ENCODE peak calls at places on chromosomes 3 and 15, in five cellular contexts. One of them, this sample, is unnamed.

GRCh38 chr15:66294932-66295235 is 1.5 kb downstream of the DIS3L start:
- DNase-seq in GM12891: no peak
- DNase-seq in HepG2: no peak
- DNase-seq in H1: no peak
- DNase-seq in K562: peak; percentile 15
- DNase-seq in this sample: no peak

GRCh38 chr3:184230081-184230602 is 757 bp downstream of the VWA5B2 start:
- DNase-seq in GM12891: no peak
- DNase-seq in H1: peak; percentile 58
- DNase-seq in HepG2: peak; percentile 20
- DNase-seq in K562: peak; percentile 49
- DNase-seq in this sample: no peak

GRCh38 chr3:7568526-7569184 is 707.7 kb downstream of the GRM7 start:
- DNase-seq in GM12891: no peak
- DNase-seq in H1: no peak
- DNase-seq in HepG2: no peak
- DNase-seq in K562: no peak
- DNase-seq in this sample: no peak

GRCh38 chr3:190064112-190064511 is 56.6 kb downstream of the P3H2 start:
- DNase-seq in K562: no peak
- DNase-seq in H1: no peak
- DNase-seq in HepG2: no peak
- DNase-seq in GM12891: no peak
- DNase-seq in this sample: no peak

GRCh38 chr3:71859128-71859519 is 74.2 kb upstream of the PROK2 start:
- DNase-seq in GM12891: no peak
- DNase-seq in H1: no peak
- DNase-seq in HepG2: peak; percentile 16
- DNase-seq in K562: peak; percentile 10
- DNase-seq in this sample: no peak

GRCh38 chr3:33980252-33980651 is 181.8 kb downstream of the PDCD6IP start:
- DNase-seq in K562: peak; percentile 20
- DNase-seq in H1: no peak
- DNase-seq in GM12891: no peak
- DNase-seq in HepG2: peak; percentile 66
- DNase-seq in this sample: no peak

GRCh38 chr3:144810150-144810549 is 838.5 kb downstream of the DIPK2A start:
- DNase-seq in H1: no peak
- DNase-seq in HepG2: no peak
- DNase-seq in GM12891: no peak
- DNase-seq in K562: no peak
- DNase-seq in this sample: no peak

GRCh38 chr15:77568960-77569646 is 63.6 kb downstream of the LINGO1 start:
- DNase-seq in GM12891: no peak
- DNase-seq in HepG2: peak; percentile 71
- DNase-seq in H1: no peak
- DNase-seq in K562: peak; percentile 46
- DNase-seq in this sample: no peak

GRCh38 chr3:9946112-9947024 is 5.8 kb downstream of the PRRT3 start:
- DNase-seq in K562: no peak
- DNase-seq in HepG2: peak; percentile 74
- DNase-seq in GM12891: no peak
- DNase-seq in H1: peak; percentile 89
- DNase-seq in this sample: no peak

GRCh38 chr15:38558714-38559059 is 5.9 kb downstream of the RASGRP1 start:
- DNase-seq in K562: no peak
- DNase-seq in HepG2: no peak
- DNase-seq in H1: no peak
- DNase-seq in GM12891: no peak
- DNase-seq in this sample: no peak

GRCh38 chr15:55256281-55257013 is 33.2 kb downstream of the RAB27A start:
- DNase-seq in K562: no peak
- DNase-seq in H1: no peak
- DNase-seq in GM12891: no peak
- DNase-seq in HepG2: peak; percentile 5
- DNase-seq in this sample: no peak

GRCh38 chr3:16378920-16379319 is 113.9 kb downstream of the OXNAD1 start:
- DNase-seq in GM12891: no peak
- DNase-seq in K562: no peak
- DNase-seq in H1: no peak
- DNase-seq in HepG2: no peak
- DNase-seq in this sample: no peak

GRCh38 chr3:125461896-125462295 is 58.1 kb downstream of the SNX4 start:
- DNase-seq in GM12891: no peak
- DNase-seq in H1: no peak
- DNase-seq in K562: no peak
- DNase-seq in HepG2: no peak
- DNase-seq in this sample: no peak

GRCh38 chr3:173913397-173913796 is 515.9 kb downstream of the NLGN1 start:
- DNase-seq in GM12891: no peak
- DNase-seq in H1: no peak
- DNase-seq in K562: peak; percentile 3
- DNase-seq in HepG2: no peak
- DNase-seq in this sample: no peak

GRCh38 chr3:58058654-58059263 is 50.5 kb downstream of the FLNB start:
- DNase-seq in K562: no peak
- DNase-seq in HepG2: no peak
- DNase-seq in H1: no peak
- DNase-seq in GM12891: no peak
- DNase-seq in this sample: no peak

GRCh38 chr3:105448338-105448982 is 81.8 kb downstream of the ALCAM start:
- DNase-seq in H1: no peak
- DNase-seq in HepG2: no peak
- DNase-seq in GM12891: no peak
- DNase-seq in K562: no peak
- DNase-seq in this sample: no peak

GRCh38 chr3:56858331-56858730 is 56.6 kb upstream of the ARHGEF3 start:
- DNase-seq in GM12891: no peak
- DNase-seq in HepG2: peak; percentile 25
- DNase-seq in H1: no peak
- DNase-seq in K562: no peak
- DNase-seq in this sample: no peak

GRCh38 chr3:123344941-123345594 is 103.8 kb downstream of the ADCY5 start:
- DNase-seq in K562: no peak
- DNase-seq in HepG2: no peak
- DNase-seq in GM12891: no peak
- DNase-seq in H1: no peak
- DNase-seq in this sample: no peak

GRCh38 chr15:40767838-40768491 is 1.8 kb upstream of the C15orf62 start:
- DNase-seq in K562: no peak
- DNase-seq in H1: no peak
- DNase-seq in HepG2: no peak
- DNase-seq in GM12891: no peak
- DNase-seq in this sample: no peak

GRCh38 chr15:90221251-90221900 is 12.4 kb downstream of the CIB1 start:
- DNase-seq in GM12891: peak; percentile 74
- DNase-seq in H1: peak; percentile 83
- DNase-seq in HepG2: peak; percentile 67
- DNase-seq in K562: peak; percentile 68
- DNase-seq in this sample: peak; percentile 58

GRCh38 chr15:90223441-90224165 is 10.1 kb downstream of the CIB1 start:
- DNase-seq in GM12891: no peak
- DNase-seq in HepG2: no peak
- DNase-seq in K562: no peak
- DNase-seq in H1: no peak
- DNase-seq in this sample: no peak

GRCh38 chr15:90222538-90222937 is 11.2 kb downstream of the CIB1 start:
- DNase-seq in K562: no peak
- DNase-seq in H1: no peak
- DNase-seq in HepG2: no peak
- DNase-seq in GM12891: no peak
- DNase-seq in this sample: no peak

GRCh38 chr15:90217671-90218394 is 15.9 kb downstream of the CIB1 start:
- DNase-seq in K562: no peak
- DNase-seq in H1: no peak
- DNase-seq in GM12891: no peak
- DNase-seq in HepG2: no peak
- DNase-seq in this sample: no peak

GRCh38 chr15:90219421-90220141 is 14.2 kb downstream of the CIB1 start:
- DNase-seq in H1: peak; percentile 88
- DNase-seq in GM12891: peak; percentile 68
- DNase-seq in HepG2: no peak
- DNase-seq in K562: peak; percentile 82
- DNase-seq in this sample: peak; percentile 73
- TF ChIP-seq TAF1 in H1: no peak
- TF ChIP-seq TAF1 in GM12891: no peak
- TF ChIP-seq TAF1 in HepG2: no peak
- TF ChIP-seq TAF1 in K562: no peak
- TF ChIP-seq TAF1 in this sample: no peak

GRCh38 chr3:166190360-166190759 is 353.1 kb upstream of the BCHE start:
- DNase-seq in HepG2: no peak
- DNase-seq in K562: no peak
- DNase-seq in H1: no peak
- DNase-seq in GM12891: no peak
- DNase-seq in this sample: no peak
- TF ChIP-seq TAF1 in HepG2: no peak
- TF ChIP-seq TAF1 in K562: no peak
- TF ChIP-seq TAF1 in H1: no peak
- TF ChIP-seq TAF1 in GM12891: no peak
- TF ChIP-seq TAF1 in this sample: no peak

GRCh38 chr3:66748175-66748876 is 247.5 kb upstream of the LRIG1 start:
- DNase-seq in GM12891: no peak
- DNase-seq in K562: no peak
- DNase-seq in HepG2: no peak
- DNase-seq in H1: no peak
- DNase-seq in this sample: no peak

GRCh38 chr3:66744986-66745385 is 244.2 kb upstream of the LRIG1 start:
- DNase-seq in H1: no peak
- DNase-seq in HepG2: no peak
- DNase-seq in GM12891: no peak
- DNase-seq in K562: no peak
- DNase-seq in this sample: no peak

GRCh38 chr3:66747251-66747650 is 246.4 kb upstream of the LRIG1 start:
- DNase-seq in GM12891: no peak
- DNase-seq in K562: no peak
- DNase-seq in HepG2: no peak
- DNase-seq in H1: no peak
- DNase-seq in this sample: no peak

GRCh38 chr3:66744521-66744920 is 243.7 kb upstream of the LRIG1 start:
- DNase-seq in HepG2: no peak
- DNase-seq in GM12891: no peak
- DNase-seq in H1: no peak
- DNase-seq in K562: no peak
- DNase-seq in this sample: no peak

DNA sequence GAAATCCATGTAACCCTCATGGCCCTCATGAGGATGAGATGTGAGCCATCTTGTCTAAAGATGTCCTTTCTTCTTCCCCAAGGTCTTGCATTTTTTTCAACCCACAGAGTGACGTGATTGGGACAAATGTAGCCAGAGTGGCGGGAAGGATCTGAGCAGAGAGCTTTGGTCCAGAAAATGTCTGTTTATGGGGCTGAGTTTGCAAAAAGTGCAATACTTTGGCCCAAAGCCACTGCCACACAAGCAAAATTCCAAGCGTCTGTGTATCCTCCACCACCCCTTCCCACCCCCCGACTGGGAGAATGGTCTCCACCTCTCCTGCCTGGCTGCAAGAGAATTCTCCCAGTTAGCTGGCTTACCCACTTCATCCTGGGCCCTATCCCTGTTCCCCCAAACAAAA is 246.9 kb upstream of the LRIG1 start:
- DNase-seq in K562: no peak
- DNase-seq in H1: no peak
- DNase-seq in GM12891: no peak
- DNase-seq in HepG2: no peak
- DNase-seq in this sample: no peak
- TF ChIP-seq TAF1 in K562: no peak
- TF ChIP-seq TAF1 in H1: no peak
- TF ChIP-seq TAF1 in GM12891: no peak
- TF ChIP-seq TAF1 in HepG2: no peak
- TF ChIP-seq TAF1 in this sample: no peak

GRCh38 chr3:108518895-108519294 is 8.5 kb upstream of the MYH15 start:
- DNase-seq in GM12891: no peak
- DNase-seq in K562: no peak
- DNase-seq in HepG2: no peak
- DNase-seq in H1: no peak
- DNase-seq in this sample: no peak
- TF ChIP-seq TAF1 in GM12891: no peak
- TF ChIP-seq TAF1 in K562: no peak
- TF ChIP-seq TAF1 in HepG2: no peak
- TF ChIP-seq TAF1 in H1: no peak
- TF ChIP-seq TAF1 in this sample: no peak

GRCh38 chr15:64536244-64536836 is 76.0 kb downstream of the ZNF609 start:
- DNase-seq in K562: no peak
- DNase-seq in GM12891: no peak
- DNase-seq in H1: no peak
- DNase-seq in HepG2: peak; percentile 85
- DNase-seq in this sample: no peak
- TF ChIP-seq TAF1 in K562: no peak
- TF ChIP-seq TAF1 in GM12891: no peak
- TF ChIP-seq TAF1 in H1: no peak
- TF ChIP-seq TAF1 in HepG2: no peak
- TF ChIP-seq TAF1 in this sample: no peak

DNA sequence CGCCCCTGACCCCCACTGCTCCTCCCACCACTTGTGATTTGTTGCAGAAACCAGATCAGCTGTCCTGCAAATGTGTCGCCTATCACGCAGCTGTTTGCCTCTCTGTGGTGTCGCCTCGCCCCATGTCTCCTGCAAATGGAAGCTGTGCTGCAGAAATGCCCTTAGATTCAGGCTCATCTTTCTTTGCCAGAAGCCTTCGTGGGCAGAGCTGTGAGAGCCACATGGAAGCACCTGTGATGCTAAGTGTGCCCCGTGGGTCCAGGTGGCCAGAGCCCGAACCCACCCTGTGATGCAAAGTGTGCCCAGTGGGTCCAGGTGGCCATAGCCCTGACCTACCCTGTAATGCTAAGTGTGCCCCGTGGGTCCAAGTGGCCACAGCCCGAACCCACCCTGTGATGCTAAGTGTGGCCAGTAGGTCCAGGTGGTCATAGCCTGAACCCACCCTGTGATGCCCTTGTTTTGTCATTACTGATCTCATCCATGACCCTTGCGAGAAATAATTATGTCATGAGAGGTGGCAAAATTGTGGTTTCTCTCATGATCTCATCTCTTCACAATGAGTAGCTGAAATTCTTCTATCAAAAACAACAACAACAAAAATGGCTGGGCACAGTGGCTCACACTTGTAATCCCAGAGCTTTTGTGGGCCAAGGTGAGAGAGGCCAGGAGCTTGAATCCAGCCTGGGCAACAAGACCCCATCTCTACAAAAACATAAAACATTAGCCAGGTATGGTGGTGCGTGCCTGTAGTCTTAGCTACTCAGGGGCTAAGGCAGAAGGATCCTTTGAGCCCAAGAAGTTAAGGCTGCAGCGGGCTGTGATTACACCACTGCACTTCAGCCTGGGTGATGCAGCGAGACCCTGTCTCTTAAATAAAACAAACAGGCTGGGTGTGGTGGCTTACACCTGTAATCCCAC is 187.4 kb downstream of the GOLGA6L6 start:
- DNase-seq in K562: no peak
- DNase-seq in H1: no peak
- DNase-seq in HepG2: no peak
- DNase-seq in GM12891: no peak
- DNase-seq in this sample: no peak
- TF ChIP-seq TAF1 in K562: no peak
- TF ChIP-seq TAF1 in H1: no peak
- TF ChIP-seq TAF1 in HepG2: no peak
- TF ChIP-seq TAF1 in GM12891: no peak
- TF ChIP-seq TAF1 in this sample: no peak

This sample was measured in GM12892.